ENCODE peak calls at places on chromosomes 4 and X, in five cellular contexts. One of them, this sample, is unnamed.

GRCh38 chr4:142406051-142406549 is 440.0 kb downstream of the INPP4B start:
- DNase-seq in BJ: no peak
- DNase-seq in left ventricle myocardium inferior: no peak
- DNase-seq in choroid plexus epithelial cell: peak; percentile 69
- DNase-seq in A673: no peak
- DNase-seq in this sample: no peak

GRCh38 chrX:69362889-69363288 is 141.2 kb upstream of the NALF2 start:
- DNase-seq in BJ: peak; percentile 18
- DNase-seq in left ventricle myocardium inferior: peak; percentile 16
- DNase-seq in choroid plexus epithelial cell: no peak
- DNase-seq in A673: peak; percentile 42
- DNase-seq in this sample: no peak

GRCh38 chr4:143253156-143253555 is 68.4 kb downstream of the USP38 start:
- DNase-seq in BJ: no peak
- DNase-seq in left ventricle myocardium inferior: no peak
- DNase-seq in choroid plexus epithelial cell: no peak
- DNase-seq in A673: no peak
- DNase-seq in this sample: no peak

GRCh38 chr4:128821151-128821550 is 11.7 kb downstream of the JADE1 start:
- DNase-seq in BJ: no peak
- DNase-seq in left ventricle myocardium inferior: no peak
- DNase-seq in choroid plexus epithelial cell: no peak
- DNase-seq in A673: no peak
- DNase-seq in this sample: no peak

GRCh38 chr4:8775751-8776355 is 95.8 kb downstream of the HMX1 start:
- DNase-seq in BJ: no peak
- DNase-seq in left ventricle myocardium inferior: no peak
- DNase-seq in choroid plexus epithelial cell: no peak
- DNase-seq in A673: no peak
- DNase-seq in this sample: no peak

GRCh38 chrX:114615765-114616164 is 31.9 kb downstream of the HTR2C start:
- DNase-seq in BJ: no peak
- DNase-seq in left ventricle myocardium inferior: no peak
- DNase-seq in choroid plexus epithelial cell: no peak
- DNase-seq in A673: no peak
- DNase-seq in this sample: no peak

GRCh38 chrX:105822138-105823091 is at the start of gene NRK:
- DNase-seq in BJ: no peak
- DNase-seq in left ventricle myocardium inferior: peak; percentile 22
- DNase-seq in choroid plexus epithelial cell: peak; percentile 9
- DNase-seq in A673: no peak
- DNase-seq in this sample: no peak

GRCh38 chrX:69253821-69254220 is 88.6 kb upstream of the PJA1 start:
- DNase-seq in BJ: no peak
- DNase-seq in left ventricle myocardium inferior: no peak
- DNase-seq in choroid plexus epithelial cell: no peak
- DNase-seq in A673: no peak
- DNase-seq in this sample: peak; percentile 49

GRCh38 chrX:51893931-51894696 is 691 bp downstream of the MAGED1 start:
- DNase-seq in BJ: no peak
- DNase-seq in left ventricle myocardium inferior: no peak
- DNase-seq in choroid plexus epithelial cell: peak; percentile 40
- DNase-seq in A673: peak; percentile 59
- DNase-seq in this sample: no peak

GRCh38 chr4:140711910-140712309 is 44.3 kb downstream of the TBC1D9 start:
- DNase-seq in BJ: no peak
- DNase-seq in left ventricle myocardium inferior: no peak
- DNase-seq in choroid plexus epithelial cell: peak; percentile 39
- DNase-seq in A673: no peak
- DNase-seq in this sample: no peak

GRCh38 chr4:138510053-138510452 is 267.9 kb upstream of the SLC7A11 start:
- DNase-seq in BJ: no peak
- DNase-seq in left ventricle myocardium inferior: no peak
- DNase-seq in choroid plexus epithelial cell: peak; percentile 38
- DNase-seq in A673: no peak
- DNase-seq in this sample: no peak

GRCh38 chr4:7941111-7942018 is 1.7 kb upstream of the AFAP1 start:
- DNase-seq in BJ: no peak
- DNase-seq in left ventricle myocardium inferior: no peak
- DNase-seq in choroid plexus epithelial cell: no peak
- DNase-seq in A673: no peak
- DNase-seq in this sample: no peak

GRCh38 chrX:47723689-47724088 is 64.7 kb upstream of the UXT start:
- DNase-seq in BJ: no peak
- DNase-seq in left ventricle myocardium inferior: no peak
- DNase-seq in choroid plexus epithelial cell: no peak
- DNase-seq in A673: no peak
- DNase-seq in this sample: no peak

GRCh38 chr4:40099010-40099409 is 42.4 kb downstream of the N4BP2 start:
- DNase-seq in BJ: no peak
- DNase-seq in left ventricle myocardium inferior: no peak
- DNase-seq in choroid plexus epithelial cell: peak; percentile 5
- DNase-seq in A673: no peak
- DNase-seq in this sample: no peak

GRCh38 chr4:163600731-163601130 is 106.2 kb downstream of the TMA16 start:
- DNase-seq in BJ: no peak
- DNase-seq in left ventricle myocardium inferior: no peak
- DNase-seq in choroid plexus epithelial cell: no peak
- DNase-seq in A673: no peak
- DNase-seq in this sample: no peak
- H3K4me3 ChIP-seq in BJ: no peak overlapping the region
- H3K4me3 ChIP-seq in left ventricle myocardium inferior: no peak overlapping the region
- H3K4me3 ChIP-seq in choroid plexus epithelial cell: no peak overlapping the region
- H3K4me3 ChIP-seq in A673: no peak overlapping the region
- H3K4me3 ChIP-seq in this sample: no peak overlapping the region

DNA sequence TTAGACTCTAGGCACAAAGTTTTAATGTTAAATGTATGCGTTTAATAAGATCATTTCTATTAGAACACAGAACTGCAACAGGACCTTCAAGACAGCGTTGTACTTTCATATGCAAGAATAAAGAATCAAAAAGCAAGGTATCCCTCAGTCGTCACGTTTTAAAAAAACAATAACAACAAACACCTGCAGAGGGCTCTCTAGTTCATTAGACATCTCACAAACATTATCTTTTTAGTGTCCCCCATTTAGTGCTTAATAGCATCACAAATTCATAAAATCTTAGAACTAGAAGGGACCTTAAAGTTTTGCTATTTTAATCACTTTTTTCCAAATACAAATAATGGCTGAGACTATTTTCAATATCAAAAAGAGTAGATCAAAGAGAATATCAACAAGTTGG is 236.6 kb downstream of the DCHS2 start:
- DNase-seq in BJ: no peak
- DNase-seq in left ventricle myocardium inferior: no peak
- DNase-seq in choroid plexus epithelial cell: no peak
- DNase-seq in A673: no peak
- DNase-seq in this sample: no peak
- TF ChIP-seq CTCF in BJ: no peak
- TF ChIP-seq CTCF in left ventricle myocardium inferior: no peak
- TF ChIP-seq CTCF in choroid plexus epithelial cell: no peak
- TF ChIP-seq CTCF in A673: peak; percentile 45
- TF ChIP-seq CTCF in this sample: no peak

GRCh38 chrX:107827137-107827831 is 1.6 kb downstream of the MID2 start:
- DNase-seq in BJ: no peak
- DNase-seq in left ventricle myocardium inferior: no peak
- DNase-seq in choroid plexus epithelial cell: no peak
- DNase-seq in A673: no peak
- DNase-seq in this sample: no peak
- H3K4me3 ChIP-seq in BJ: peak overlapping the region; percentile 48
- H3K4me3 ChIP-seq in left ventricle myocardium inferior: peak overlapping the region; percentile 70
- H3K4me3 ChIP-seq in choroid plexus epithelial cell: peak overlapping the region; percentile 62
- H3K4me3 ChIP-seq in A673: no peak overlapping the region
- H3K4me3 ChIP-seq in this sample: peak overlapping the region; percentile 40

GRCh38 chr4:60962286-60962685 is 237.8 kb upstream of the ADGRL3 start:
- DNase-seq in BJ: no peak
- DNase-seq in left ventricle myocardium inferior: no peak
- DNase-seq in choroid plexus epithelial cell: peak; percentile 4
- DNase-seq in A673: no peak
- DNase-seq in this sample: no peak
- TF ChIP-seq CTCF in BJ: no peak
- TF ChIP-seq CTCF in left ventricle myocardium inferior: no peak
- TF ChIP-seq CTCF in choroid plexus epithelial cell: peak; percentile 17
- TF ChIP-seq CTCF in A673: no peak
- TF ChIP-seq CTCF in this sample: no peak

GRCh38 chr4:47915378-47915777 is 995 bp upstream of the NFXL1 start:
- DNase-seq in BJ: no peak
- DNase-seq in left ventricle myocardium inferior: no peak
- DNase-seq in choroid plexus epithelial cell: no peak
- DNase-seq in A673: no peak
- DNase-seq in this sample: no peak
- H3K4me3 ChIP-seq in BJ: no peak overlapping the region
- H3K4me3 ChIP-seq in left ventricle myocardium inferior: no peak overlapping the region
- H3K4me3 ChIP-seq in choroid plexus epithelial cell: no peak overlapping the region
- H3K4me3 ChIP-seq in A673: no peak overlapping the region
- H3K4me3 ChIP-seq in this sample: no peak overlapping the region

GRCh38 chr4:38190717-38191178 is 230.6 kb downstream of the PTTG2 start:
- DNase-seq in BJ: peak; percentile 20
- DNase-seq in left ventricle myocardium inferior: peak; percentile 47
- DNase-seq in choroid plexus epithelial cell: peak; percentile 50
- DNase-seq in A673: peak; percentile 51
- DNase-seq in this sample: peak; percentile 61

GRCh38 chr4:38188631-38189101 is 228.5 kb downstream of the PTTG2 start:
- DNase-seq in BJ: no peak
- DNase-seq in left ventricle myocardium inferior: no peak
- DNase-seq in choroid plexus epithelial cell: no peak
- DNase-seq in A673: no peak
- DNase-seq in this sample: peak; percentile 32

GRCh38 chr4:38188136-38188535 is 227.9 kb downstream of the PTTG2 start:
- DNase-seq in BJ: no peak
- DNase-seq in left ventricle myocardium inferior: no peak
- DNase-seq in choroid plexus epithelial cell: no peak
- DNase-seq in A673: no peak
- DNase-seq in this sample: no peak

GRCh38 chr4:38192516-38192915 is 232.3 kb downstream of the PTTG2 start:
- DNase-seq in BJ: no peak
- DNase-seq in left ventricle myocardium inferior: no peak
- DNase-seq in choroid plexus epithelial cell: no peak
- DNase-seq in A673: no peak
- DNase-seq in this sample: no peak

DNA sequence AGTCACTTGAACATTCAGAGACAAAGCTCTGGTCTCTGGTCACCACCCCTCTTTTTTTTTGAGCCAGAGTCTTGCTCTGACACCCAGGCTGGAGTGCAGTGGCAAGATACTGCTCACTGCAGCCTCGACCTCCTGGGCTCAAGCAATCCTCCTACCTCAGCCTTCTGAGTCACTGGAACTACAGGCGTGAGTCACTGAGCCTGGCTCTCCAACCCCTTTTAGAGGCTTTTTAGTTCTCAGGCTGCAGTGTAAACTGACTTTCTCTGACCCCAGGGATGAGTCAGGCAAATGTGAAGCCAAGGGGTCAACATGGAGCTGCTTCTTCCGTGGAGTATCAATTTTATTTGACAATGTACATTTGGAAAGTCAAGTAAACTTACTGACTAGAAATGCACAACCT is 229.2 kb downstream of the PTTG2 start:
- DNase-seq in BJ: peak; percentile 38
- DNase-seq in left ventricle myocardium inferior: no peak
- DNase-seq in choroid plexus epithelial cell: peak; percentile 81
- DNase-seq in A673: no peak
- DNase-seq in this sample: no peak
- TF ChIP-seq CTCF in BJ: no peak
- TF ChIP-seq CTCF in left ventricle myocardium inferior: no peak
- TF ChIP-seq CTCF in choroid plexus epithelial cell: no peak
- TF ChIP-seq CTCF in A673: no peak
- TF ChIP-seq CTCF in this sample: no peak

DNA sequence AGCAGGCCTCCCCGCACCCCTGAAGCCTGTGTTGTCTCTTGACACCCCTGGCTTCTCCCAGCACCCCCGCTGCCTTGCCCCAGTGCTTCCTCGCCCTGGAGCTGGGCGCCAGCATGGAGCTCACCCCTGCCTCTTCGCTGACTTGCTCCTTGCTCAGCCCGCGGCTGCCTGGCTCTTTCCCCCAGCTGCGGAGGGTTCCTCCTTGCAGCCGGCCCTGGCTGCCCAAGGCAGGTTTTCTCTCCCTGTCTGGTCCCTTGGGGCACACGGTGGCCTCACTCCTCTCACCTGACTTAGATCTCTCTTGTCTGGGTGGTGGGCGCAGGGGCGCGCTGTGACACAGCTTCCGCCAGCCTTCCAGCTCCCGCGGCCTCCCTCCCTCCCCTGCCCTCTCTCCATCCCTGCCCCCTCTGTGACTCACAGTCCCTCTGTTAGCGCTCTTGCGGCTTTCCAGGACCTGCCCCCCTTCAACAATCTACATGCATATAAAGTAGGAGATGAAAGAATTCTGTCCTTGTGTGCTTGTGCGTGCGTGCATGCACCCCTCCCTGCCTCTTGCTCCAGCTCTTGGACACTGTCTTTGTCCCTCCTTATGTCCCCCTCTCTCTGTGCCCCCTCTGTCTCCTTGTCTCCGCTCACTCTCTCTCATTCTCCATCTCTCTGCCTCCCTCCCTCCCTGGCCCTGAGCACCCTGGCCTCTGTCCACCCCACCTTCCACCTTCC is 2.2 kb downstream of the PLXNB3 start:
- DNase-seq in BJ: peak; percentile 4
- DNase-seq in left ventricle myocardium inferior: no peak
- DNase-seq in choroid plexus epithelial cell: peak; percentile 66
- DNase-seq in A673: peak; percentile 28
- DNase-seq in this sample: no peak
- H3K4me3 ChIP-seq in BJ: peak overlapping the region; percentile 48
- H3K4me3 ChIP-seq in left ventricle myocardium inferior: peak overlapping the region; percentile 30
- H3K4me3 ChIP-seq in choroid plexus epithelial cell: peak overlapping the region; percentile 54
- H3K4me3 ChIP-seq in A673: no peak overlapping the region
- H3K4me3 ChIP-seq in this sample: no peak overlapping the region

GRCh38 chr4:177367336-177367735 is 57.7 kb downstream of the NEIL3 start:
- DNase-seq in BJ: no peak
- DNase-seq in left ventricle myocardium inferior: no peak
- DNase-seq in choroid plexus epithelial cell: peak; percentile 37
- DNase-seq in A673: no peak
- DNase-seq in this sample: no peak
- TF ChIP-seq CTCF in BJ: peak; percentile 36
- TF ChIP-seq CTCF in left ventricle myocardium inferior: no peak
- TF ChIP-seq CTCF in choroid plexus epithelial cell: peak; percentile 56
- TF ChIP-seq CTCF in A673: peak; percentile 28
- TF ChIP-seq CTCF in this sample: no peak